ENCODE peak calls at places on chromosomes 3 and 15, in six cellular contexts. K is breast epithelium, O is adrenal gland, L is gastrocnemius medialis, T is H54, Q is A549. C is an unnamed sample.

GRCh38 chr3:115071611-115072010 is 75.5 kb downstream of the ZBTB20 start:
- DNase-seq in K (no peak), O (no peak), L (no peak), T (no peak), Q (no peak), C (no peak)

GRCh38 chr15:35912196-35912595 is 366.2 kb upstream of the DPH6 start:
- DNase-seq in K (no peak), O (no peak), L (no peak), T (no peak), Q (no peak), C (no peak)

GRCh38 chr3:168926426-168926825 is 737.1 kb downstream of the MECOM start:
- DNase-seq in K (no peak), O (no peak), L (no peak), T (no peak), Q (no peak), C (no peak)

GRCh38 chr3:38805004-38805403 is 11.0 kb downstream of the SCN10A start:
- DNase-seq in K (no peak), O (no peak), L (no peak), T (no peak), Q (no peak), C (no peak)

GRCh38 chr3:126476976-126477330 is 1.3 kb upstream of the ZXDC start:
- DNase-seq in K (no peak), O (no peak), L (no peak), T (no peak), Q (no peak), C (no peak)

GRCh38 chr3:154228561-154229216 is 95.6 kb downstream of the DHX36 start:
- DNase-seq in K (no peak), O (no peak), L (no peak), T (no peak), Q (no peak), C (no peak)

GRCh38 chr3:189100866-189101265 is 70.9 kb upstream of the TPRG1 start:
- DNase-seq in K (peak; percentile 70), O (no peak), L (no peak), T (no peak), Q (no peak), C (no peak)

GRCh38 chr15:63389902-63390301 is 8.3 kb upstream of the CA12 start:
- DNase-seq in K (peak; percentile 83), O (no peak), L (no peak), T (no peak), Q (no peak), C (peak; percentile 37)

GRCh38 chr3:65619391-65620298 is 419.1 kb downstream of the MAGI1 start:
- DNase-seq in K (no peak), O (no peak), L (no peak), T (no peak), Q (no peak), C (no peak)

GRCh38 chr15:28269097-28269496 is 52.9 kb downstream of the HERC2 start:
- DNase-seq in K (no peak), O (no peak), L (no peak), T (no peak), Q (no peak), C (no peak)

GRCh38 chr3:36743821-36744220 is 20.5 kb downstream of the DCLK3 start:
- DNase-seq in K (no peak), O (no peak), L (no peak), T (no peak), Q (no peak), C (no peak)

GRCh38 chr3:62238003-62238402 is 135.3 kb downstream of the FEZF2 start:
- DNase-seq in K (no peak), O (no peak), L (no peak), T (no peak), Q (no peak), C (no peak)

GRCh38 chr3:161057518-161057917 is 47.6 kb downstream of the B3GALNT1 start:
- DNase-seq in K (no peak), O (no peak), L (no peak), T (no peak), Q (no peak), C (no peak)

GRCh38 chr3:134496481-134497071 is 10.7 kb downstream of the CEP63 start:
- DNase-seq in K (no peak), O (no peak), L (no peak), T (no peak), Q (no peak), C (no peak)

GRCh38 chr3:183427206-183428139 is 946 bp downstream of the MCF2L2 start:
- DNase-seq in K (no peak), O (no peak), L (no peak), T (no peak), Q (no peak), C (no peak)

GRCh38 chr3:158168996-158169573 is 59.2 kb downstream of the RSRC1 start:
- DNase-seq in K (no peak), O (no peak), L (no peak), T (no peak), Q (no peak), C (no peak)

GRCh38 chr15:39133201-39133600 is 447.7 kb upstream of the THBS1 start:
- DNase-seq in K (no peak), O (no peak), L (no peak), T (no peak), Q (peak; percentile 82), C (no peak)

GRCh38 chr3:4996771-4997291 is 17.6 kb downstream of the BHLHE40 start:
- DNase-seq in K (no peak), O (no peak), L (no peak), T (no peak), Q (no peak), C (no peak)

GRCh38 chr3:124363451-124363850 is 366.8 kb upstream of the UMPS start:
- DNase-seq in K (no peak), O (peak; percentile 50), L (no peak), T (no peak), Q (no peak), C (no peak)

GRCh38 chr3:81758275-81758674 is 3.2 kb downstream of the GBE1 start:
- DNase-seq in K (no peak), O (no peak), L (no peak), T (no peak), Q (no peak), C (no peak)

GRCh38 chr15:89978914-89979313 is 22.2 kb upstream of the ZNF710 start:
- DNase-seq in K (no peak), O (no peak), L (no peak), T (no peak), Q (no peak), C (no peak)

GRCh38 chr3:177885063-177885462 is 651.2 kb upstream of the KCNMB2 start:
- DNase-seq in K (no peak), O (no peak), L (no peak), T (no peak), Q (no peak), C (no peak)

GRCh38 chr3:58683001-58683845 is 16.6 kb upstream of the FAM3D start:
- DNase-seq in K (no peak), O (no peak), L (peak; percentile 6), T (peak; percentile 23), Q (peak; percentile 7), C (no peak)

GRCh38 chr3:61527011-61527410 is 34.4 kb upstream of the PTPRG start:
- DNase-seq in K (no peak), O (no peak), L (no peak), T (no peak), Q (no peak), C (no peak)

GRCh38 chr15:49847436-49847835 is 226.6 kb downstream of the DTWD1 start:
- DNase-seq in K (no peak), O (no peak), L (no peak), T (no peak), Q (no peak), C (no peak)

GRCh38 chr15:65373163-65373651 is 4.6 kb downstream of the IGDCC3 start:
- DNase-seq in K (no peak), O (no peak), L (no peak), T (no peak), Q (no peak), C (no peak)

GRCh38 chr3:174769171-174769570 is 90.0 kb upstream of the NAALADL2 start:
- DNase-seq in K (no peak), O (no peak), L (no peak), T (no peak), Q (no peak), C (no peak)

GRCh38 chr3:40463579-40463978 is 6.4 kb downstream of the RPL14 start:
- DNase-seq in K (no peak), O (no peak), L (no peak), T (no peak), Q (no peak), C (no peak)
- TF ChIP-seq POLR2A in K (no peak), O (no peak), L (no peak), T (no peak), Q (no peak), C (no peak)

GRCh38 chr3:44444437-44444836 is 33.0 kb downstream of the ZNF445 start:
- DNase-seq in K (no peak), O (no peak), L (no peak), T (no peak), Q (no peak), C (no peak)

GRCh38 chr3:44442591-44443309 is 34.7 kb downstream of the ZNF445 start:
- DNase-seq in K (no peak), O (no peak), L (no peak), T (no peak), Q (no peak), C (no peak)

GRCh38 chr3:44434834-44435510 is 42.5 kb downstream of the ZNF445 start:
- DNase-seq in K (no peak), O (no peak), L (no peak), T (no peak), Q (no peak), C (no peak)

GRCh38 chr3:44437800-44438199 is 39.7 kb downstream of the ZNF445 start:
- DNase-seq in K (no peak), O (no peak), L (no peak), T (no peak), Q (no peak), C (no peak)

GRCh38 chr3:44439499-44440295 is 37.8 kb downstream of the ZNF445 start:
- DNase-seq in K (peak; percentile 47), O (peak; percentile 77), L (peak; percentile 49), T (no peak), Q (no peak), C (peak; percentile 56)
- TF ChIP-seq POLR2A in K (no peak), O (peak; percentile 30), L (peak; percentile 29), T (no peak), Q (no peak), C (peak; percentile 13)

DNA sequence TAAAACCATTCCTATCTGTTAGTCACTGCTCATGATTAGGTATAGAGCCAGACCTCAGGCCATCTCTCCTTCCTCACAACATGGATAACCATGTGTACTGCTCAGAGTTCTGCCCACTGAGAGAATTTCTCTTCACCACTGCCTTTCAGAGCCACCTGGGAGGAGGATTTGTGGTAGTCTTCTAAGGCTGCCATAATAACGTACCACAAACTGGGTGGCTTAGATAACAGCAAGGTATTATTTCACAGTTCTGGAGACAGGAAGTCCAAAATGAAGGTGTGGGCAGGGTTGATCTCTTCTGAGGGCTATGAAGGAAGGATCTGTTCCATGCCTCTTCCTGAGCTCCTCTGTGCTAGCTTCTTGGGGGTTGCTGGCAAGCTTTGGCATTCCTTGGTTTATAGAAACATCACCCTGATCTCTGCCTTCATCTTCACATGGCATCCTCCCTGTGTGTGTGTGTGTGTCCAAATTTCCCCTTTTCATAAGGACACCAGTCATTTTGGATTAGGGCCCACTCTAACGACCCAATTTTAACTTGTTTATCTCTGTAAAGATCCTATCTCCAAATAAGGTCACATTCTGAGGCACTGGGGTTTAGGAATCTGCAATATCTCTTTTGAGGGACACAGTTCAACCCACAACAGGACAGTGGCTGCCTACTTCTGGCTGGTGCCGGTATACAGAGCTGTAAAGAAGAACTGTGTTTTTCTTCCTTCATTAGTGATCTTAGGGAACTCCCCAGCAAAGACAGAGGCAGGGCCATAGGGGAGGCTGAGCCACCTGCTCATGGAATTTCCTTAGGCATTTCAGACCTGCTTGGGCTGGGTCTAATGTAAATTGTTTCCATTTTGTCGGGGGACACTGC is 42.1 kb upstream of the NOX5 start:
- DNase-seq in K (no peak), O (no peak), L (no peak), T (no peak), Q (no peak), C (no peak)
- TF ChIP-seq POLR2A in K (no peak), O (no peak), L (no peak), T (no peak), Q (no peak), C (no peak)

GRCh38 chr15:74695597-74696397 is at the start of gene EDC3:
- DNase-seq in K (peak; percentile 80), O (peak; percentile 89), L (peak; percentile 76), T (peak; percentile 42), Q (peak; percentile 79), C (peak; percentile 83)
- TF ChIP-seq POLR2A in K (peak; percentile 18), O (no peak), L (peak; percentile 32), T (peak; percentile 71), Q (peak; percentile 27), C (peak; percentile 49)

C was measured in ovary.